ENCODE peak calls at places on chromosomes 13 and 19, in four cellular contexts. P, Z, T and A are unnamed samples.

GRCh38 chr13:23728807-23729206 is 158.6 kb downstream of the TNFRSF19 start:
- DNase-seq in P (no peak), Z (no peak), T (no peak), A (no peak)

GRCh38 chr19:44151491-44151890 is 10.1 kb downstream of the ZNF234 start:
- DNase-seq in P (no peak), Z (no peak), T (no peak), A (no peak)

GRCh38 chr13:49374585-49375290 is 69.1 kb downstream of the CAB39L start:
- DNase-seq in P (no peak), Z (peak; percentile 61), T (no peak), A (peak; percentile 87)

GRCh38 chr19:12783849-12784393 is 7.4 kb upstream of the JUNB start:
- DNase-seq in P (no peak), Z (peak; percentile 68), T (no peak), A (no peak)

GRCh38 chr13:25018729-25019115 is 77.2 kb upstream of the PABPC3 start:
- DNase-seq in P (no peak), Z (no peak), T (no peak), A (no peak)

GRCh38 chr19:19356901-19357566 is 36.4 kb downstream of the MAU2 start:
- DNase-seq in P (no peak), Z (no peak), T (no peak), A (no peak)

GRCh38 chr19:9407827-9408226 is 27.5 kb downstream of the ZNF266 start:
- DNase-seq in P (no peak), Z (no peak), T (no peak), A (no peak)

GRCh38 chr13:95154441-95154886 is 146.8 kb downstream of the ABCC4 start:
- DNase-seq in P (no peak), Z (no peak), T (no peak), A (no peak)

GRCh38 chr13:109647699-109648098 is 138.7 kb downstream of the IRS2 start:
- DNase-seq in P (no peak), Z (no peak), T (no peak), A (no peak)

GRCh38 chr13:22915442-22916082 is 265.2 kb upstream of the SGCG start:
- DNase-seq in P (peak; percentile 55), Z (peak; percentile 38), T (peak; percentile 3), A (peak; percentile 17)

GRCh38 chr19:47790398-47790814 is 11.9 kb downstream of the SELENOW start:
- DNase-seq in P (peak; percentile 84), Z (peak; percentile 87), T (peak; percentile 94), A (peak; percentile 59)

GRCh38 chr19:40397568-40397906 is 7.6 kb upstream of the HIPK4 start:
- DNase-seq in P (no peak), Z (no peak), T (no peak), A (no peak)

GRCh38 chr19:11530432-11530831 is 1.5 kb upstream of the ECSIT start:
- DNase-seq in P (peak; percentile 89), Z (peak; percentile 80), T (peak; percentile 56), A (peak; percentile 78)

GRCh38 chr13:57633141-57633949 is 1.8 kb downstream of the PCDH17 start:
- DNase-seq in P (peak; percentile 79), Z (no peak), T (no peak), A (no peak)

GRCh38 chr19:9952276-9952675 is 16.0 kb upstream of the OLFM2 start:
- DNase-seq in P (no peak), Z (no peak), T (no peak), A (no peak)

GRCh38 chr19:611506-611869 is 21.8 kb downstream of the HCN2 start:
- DNase-seq in P (no peak), Z (no peak), T (no peak), A (peak; percentile 96)

GRCh38 chr19:10836478-10837325 is 690 bp upstream of the TMED1 start:
- DNase-seq in P (no peak), Z (peak; percentile 96), T (peak; percentile 76), A (no peak)

GRCh38 chr19:18300930-18301717 is 19.7 kb upstream of the JUND start:
- DNase-seq in P (no peak), Z (peak; percentile 81), T (no peak), A (peak; percentile 62)

GRCh38 chr19:12672744-12673143 is 6.1 kb downstream of the WDR83 start:
- DNase-seq in P (no peak), Z (no peak), T (no peak), A (no peak)

GRCh38 chr19:31313291-31314030 is 35.8 kb downstream of the TSHZ3 start:
- DNase-seq in P (no peak), Z (no peak), T (no peak), A (no peak)

GRCh38 chr13:95335667-95336066 is 34.4 kb upstream of the ABCC4 start:
- DNase-seq in P (no peak), Z (no peak), T (no peak), A (no peak)

GRCh38 chr13:20125129-20125782 is 35.6 kb downstream of the GJA3 start:
- DNase-seq in P (no peak), Z (no peak), T (no peak), A (peak; percentile 69)

GRCh38 chr13:29483211-29483610 is 112.3 kb downstream of the SLC7A1 start:
- DNase-seq in P (peak; percentile 36), Z (no peak), T (no peak), A (no peak)

GRCh38 chr13:29481603-29482002 is 113.9 kb downstream of the SLC7A1 start:
- DNase-seq in P (no peak), Z (no peak), T (no peak), A (no peak)

GRCh38 chr13:29482504-29482903 is 113.0 kb downstream of the SLC7A1 start:
- DNase-seq in P (no peak), Z (no peak), T (no peak), A (no peak)

GRCh38 chr13:29480893-29481525 is 114.5 kb downstream of the SLC7A1 start:
- DNase-seq in P (no peak), Z (no peak), T (no peak), A (no peak)

DNA sequence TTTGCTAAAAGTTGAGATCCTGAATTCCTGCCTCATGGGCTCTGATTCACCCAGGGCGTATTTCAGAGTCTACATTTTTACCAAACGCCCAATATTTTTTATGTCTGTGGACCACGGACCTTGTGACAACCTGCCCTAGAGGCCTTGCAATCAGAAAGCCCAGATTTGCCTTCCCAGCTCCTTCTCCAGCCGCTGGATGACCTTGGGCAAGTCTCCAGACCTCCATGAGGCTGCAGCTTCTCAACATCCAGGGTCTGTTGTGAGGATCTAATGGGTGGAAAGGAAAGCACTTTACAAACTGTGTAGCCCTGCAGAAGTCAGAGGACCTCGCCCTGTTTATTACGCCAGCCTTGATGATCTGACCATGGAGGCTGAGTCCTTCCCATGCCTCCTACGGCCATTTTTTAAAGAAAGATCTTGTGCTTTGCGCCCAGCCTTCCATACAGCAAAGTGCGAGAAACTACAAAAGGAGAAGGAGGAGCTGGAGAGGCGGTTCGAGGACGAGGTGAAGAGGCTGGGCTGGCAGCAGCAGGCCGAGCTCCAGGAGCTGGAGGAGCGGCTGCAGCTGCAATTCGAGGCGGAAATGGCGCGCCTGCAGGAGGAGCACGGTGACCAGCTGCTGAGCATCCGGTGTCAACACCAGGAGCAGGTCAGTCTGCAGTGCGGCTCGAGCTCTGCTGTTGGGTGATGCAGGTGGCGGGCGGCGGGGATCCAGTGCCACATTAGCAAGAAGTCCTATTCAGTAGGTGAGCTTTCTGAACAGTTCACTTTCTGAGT is 115.6 kb downstream of the SLC7A1 start:
- DNase-seq in P (no peak), Z (no peak), T (no peak), A (no peak)
- TF ChIP-seq SMC3 in P (no peak), Z (no peak), T (no peak), A (no peak)

DNA sequence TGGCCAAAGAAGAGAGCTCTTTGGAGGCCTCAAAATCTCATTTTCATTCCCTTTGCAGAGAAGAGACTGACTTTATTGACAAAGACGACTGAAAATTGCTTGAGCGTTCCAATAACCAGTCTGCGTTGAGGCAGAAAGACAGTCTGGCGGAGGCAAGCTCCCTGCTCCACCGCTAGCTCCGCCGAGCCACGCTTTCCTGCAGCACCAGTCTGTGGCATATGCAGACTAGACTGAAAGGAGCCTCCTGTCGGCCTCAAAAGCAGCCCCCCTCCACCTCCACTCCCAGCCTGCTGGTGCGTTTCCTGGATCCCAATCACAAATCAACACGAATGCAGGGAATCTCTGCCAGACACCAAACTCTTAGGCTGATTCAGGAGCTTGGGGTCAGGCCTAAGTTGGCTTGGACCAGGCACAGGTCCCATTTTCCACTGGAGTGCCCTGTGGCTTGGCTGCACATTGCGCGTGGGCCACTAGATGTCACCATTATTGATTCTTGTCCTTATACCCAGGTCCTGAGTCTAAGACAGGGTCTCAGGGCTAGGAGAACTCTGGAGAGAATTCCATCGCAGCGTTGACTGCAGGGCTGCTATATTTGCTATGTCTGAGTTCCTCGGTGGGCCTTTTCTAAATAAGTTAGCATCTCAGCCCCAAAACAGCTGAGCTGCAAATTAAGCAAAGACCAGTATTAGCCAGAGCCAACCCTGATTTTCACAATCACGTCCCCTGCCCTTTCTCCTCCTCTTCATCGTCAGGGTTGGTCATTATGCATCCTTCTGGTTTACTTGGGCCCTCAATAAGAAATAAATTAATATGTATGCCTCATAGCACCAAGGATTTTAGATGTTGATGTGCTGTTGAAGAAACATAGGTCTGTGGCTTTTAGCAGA is 5.2 kb upstream of the ZNF507 start:
- DNase-seq in P (peak; percentile 74), Z (peak; percentile 65), T (peak; percentile 87), A (peak; percentile 27)
- TF ChIP-seq SMC3 in P (peak; percentile 68), Z (peak; percentile 55), T (peak; percentile 89), A (peak; percentile 51)

GRCh38 chr19:6465006-6465405 is 935 bp downstream of the CRB3 start:
- DNase-seq in P (no peak), Z (no peak), T (no peak), A (no peak)
- TF ChIP-seq SMC3 in P (no peak), Z (no peak), T (no peak), A (no peak)

GRCh38 chr13:34246511-34246910 is 428.6 kb downstream of the RFC3 start:
- DNase-seq in P (no peak), Z (no peak), T (no peak), A (no peak)

GRCh38 chr13:34254366-34254765 is 436.4 kb downstream of the RFC3 start:
- DNase-seq in P (no peak), Z (no peak), T (no peak), A (no peak)

GRCh38 chr13:34247596-34247995 is 429.6 kb downstream of the RFC3 start:
- DNase-seq in P (no peak), Z (no peak), T (no peak), A (no peak)

GRCh38 chr13:34250151-34250550 is 432.2 kb downstream of the RFC3 start:
- DNase-seq in P (no peak), Z (no peak), T (no peak), A (no peak)

DNA sequence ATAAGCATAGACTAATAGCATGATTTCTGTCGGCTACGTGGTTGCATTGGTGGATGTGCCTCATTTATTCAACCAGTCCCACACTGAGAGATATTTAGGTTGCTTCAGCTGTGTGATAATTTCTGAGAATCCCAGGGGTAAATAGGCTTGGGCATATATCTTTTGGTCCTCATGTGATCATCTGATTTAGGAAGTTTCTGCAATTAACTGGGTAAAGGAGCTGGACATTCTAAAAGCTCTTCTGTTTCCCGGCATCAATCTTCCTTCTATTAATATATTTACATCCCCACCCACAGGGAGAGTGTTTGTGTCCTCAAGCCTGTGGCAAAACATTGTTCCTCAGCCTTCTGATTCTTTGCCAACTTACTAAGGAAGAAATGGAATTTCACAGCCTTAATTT is 431.6 kb downstream of the RFC3 start:
- DNase-seq in P (no peak), Z (no peak), T (no peak), A (no peak)
- TF ChIP-seq SMC3 in P (no peak), Z (no peak), T (no peak), A (no peak)

GRCh38 chr19:55406869-55407624 is 541 bp downstream of the UBE2S start:
- DNase-seq in P (peak; percentile 70), Z (peak; percentile 44), T (no peak), A (no peak)
- TF ChIP-seq SMC3 in P (no peak), Z (no peak), T (no peak), A (no peak)